ENCODE peak calls at places on chromosomes 5 and 9, in nine cellular contexts. Q is A549, D is right lobe of liver, Z is tibial nerve, L is esophagus muscularis mucosa, V is HCT116, R is Peyer's patch, A is IMR-90, S is endothelial cell of umbilical vein. T is an unnamed sample.

GRCh38 chr5:90558344-90559192 is at the start of gene ADGRV1:
- DNase-seq in Q (peak; percentile 8), D (peak; percentile 65), Z (peak; percentile 8), L (no peak), V (peak; percentile 86), R (peak; percentile 68), A (peak; percentile 1), S (peak; percentile 12), T (peak; percentile 30)

GRCh38 chr5:170105643-170106611 is at the start of gene FOXI1:
- DNase-seq in Q (no peak), D (no peak), Z (no peak), L (no peak), V (no peak), R (no peak), A (no peak), S (no peak), T (no peak)

GRCh38 chr9:136019041-136019680 is 58.0 kb upstream of the UBAC1 start:
- DNase-seq in Q (no peak), D (no peak), Z (no peak), L (no peak), V (no peak), R (no peak), A (no peak), S (no peak), T (no peak)

GRCh38 chr5:128356011-128356410 is 182.0 kb downstream of the FBN2 start:
- DNase-seq in Q (no peak), D (no peak), Z (no peak), L (no peak), V (no peak), R (no peak), A (no peak), S (no peak), T (no peak)

GRCh38 chr5:160260006-160260775 is 30.9 kb downstream of the FABP6 start:
- DNase-seq in Q (no peak), D (no peak), Z (no peak), L (no peak), V (no peak), R (no peak), A (peak; percentile 12), S (no peak), T (no peak)

GRCh38 chr9:1837453-1838084 is 177.6 kb upstream of the SMARCA2 start:
- DNase-seq in Q (peak; percentile 25), D (no peak), Z (peak; percentile 9), L (no peak), V (no peak), R (no peak), A (peak; percentile 1), S (no peak), T (peak; percentile 10)

GRCh38 chr9:106784076-106784475 is 78.9 kb upstream of the ZNF462 start:
- DNase-seq in Q (no peak), D (no peak), Z (no peak), L (no peak), V (no peak), R (no peak), A (no peak), S (no peak), T (no peak)

GRCh38 chr9:116336133-116336862 is 182.7 kb downstream of the PAPPA start:
- DNase-seq in Q (no peak), D (no peak), Z (no peak), L (no peak), V (no peak), R (no peak), A (peak; percentile 28), S (no peak), T (no peak)

GRCh38 chr9:133356391-133357091 is at the start of the genes SURF1 and SURF2:
- DNase-seq in Q (peak; percentile 81), D (peak; percentile 91), Z (peak; percentile 75), L (peak; percentile 96), V (no peak), R (peak; percentile 95), A (peak; percentile 66), S (peak; percentile 44), T (peak; percentile 93)

GRCh38 chr5:127723571-127723970 is 20.4 kb downstream of the CCDC192 start:
- DNase-seq in Q (no peak), D (no peak), Z (peak; percentile 71), L (no peak), V (no peak), R (no peak), A (no peak), S (peak; percentile 81), T (no peak)

DNA sequence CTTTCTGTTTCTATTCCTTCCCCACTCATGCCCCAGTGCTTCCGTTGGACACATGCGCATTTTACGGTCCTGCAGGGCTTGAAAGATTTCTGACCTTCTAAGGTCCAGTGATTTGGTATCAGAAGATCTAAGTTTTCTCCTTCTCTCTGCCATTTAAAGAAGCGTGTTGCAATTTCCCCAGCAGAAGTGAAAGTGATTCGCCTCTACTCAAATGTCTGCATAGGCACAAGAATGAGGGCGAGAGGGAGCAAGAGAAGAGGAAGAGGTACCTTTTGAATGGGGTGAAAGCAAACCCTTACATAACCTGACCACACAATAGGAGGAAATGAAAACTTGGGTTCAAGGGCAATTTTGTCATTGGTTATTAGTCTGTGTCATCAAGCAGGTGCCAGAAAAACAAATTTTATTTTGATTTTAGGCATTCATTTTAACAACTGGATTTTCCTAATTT is 31.7 kb upstream of the NR3C1 start:
- DNase-seq in Q (no peak), D (no peak), Z (peak; percentile 63), L (no peak), V (no peak), R (no peak), A (peak; percentile 30), S (peak; percentile 18), T (no peak)
- TF ChIP-seq POLR2A in Q (no peak), D (no peak), Z (no peak), L (no peak), V (no peak), R (no peak), A (no peak), S (no peak), T (no peak)

GRCh38 chr5:116421080-116421629 is 153.5 kb downstream of the SEMA6A start:
- DNase-seq in Q (no peak), D (no peak), Z (no peak), L (no peak), V (no peak), R (no peak), A (no peak), S (no peak), T (peak; percentile 59)

GRCh38 chr5:116418016-116418415 is 156.6 kb downstream of the SEMA6A start:
- DNase-seq in Q (no peak), D (no peak), Z (no peak), L (no peak), V (no peak), R (no peak), A (no peak), S (no peak), T (no peak)

GRCh38 chr5:116418774-116419173 is 155.8 kb downstream of the SEMA6A start:
- DNase-seq in Q (no peak), D (no peak), Z (no peak), L (no peak), V (no peak), R (no peak), A (no peak), S (no peak), T (no peak)

GRCh38 chr5:116420540-116420939 is 154.1 kb downstream of the SEMA6A start:
- DNase-seq in Q (no peak), D (no peak), Z (no peak), L (no peak), V (no peak), R (no peak), A (no peak), S (peak; percentile 43), T (no peak)

DNA sequence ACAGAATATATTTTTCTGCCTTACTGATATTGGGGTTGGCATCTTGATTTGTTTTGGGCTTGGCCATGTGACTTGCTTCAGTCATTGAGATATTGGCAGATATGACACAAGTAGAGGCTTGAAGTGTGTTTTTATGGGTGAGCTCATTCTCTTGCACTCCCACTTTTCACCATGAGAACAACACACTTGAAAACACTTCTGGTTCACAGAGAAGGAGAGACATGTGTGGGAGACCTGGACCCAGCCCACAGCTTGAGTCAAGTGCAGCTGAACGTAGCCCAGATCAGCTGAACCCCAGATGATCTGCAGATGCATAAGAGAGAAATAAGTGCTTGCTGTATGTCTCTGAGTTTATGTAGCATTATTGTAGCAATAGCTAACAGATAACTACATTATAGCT is 155.4 kb downstream of the SEMA6A start:
- DNase-seq in Q (no peak), D (no peak), Z (no peak), L (no peak), V (no peak), R (no peak), A (no peak), S (no peak), T (no peak)
- TF ChIP-seq POLR2A in Q (no peak), D (no peak), Z (no peak), L (no peak), V (no peak), R (no peak), A (no peak), S (no peak), T (no peak)

GRCh38 chr5:140546851-140547507 is 483 bp upstream of the EIF4EBP3 start:
- DNase-seq in Q (no peak), D (peak; percentile 51), Z (no peak), L (peak; percentile 82), V (no peak), R (peak; percentile 75), A (no peak), S (no peak), T (no peak)

GRCh38 chr5:140548791-140549190 is 1.3 kb downstream of the EIF4EBP3 start:
- DNase-seq in Q (no peak), D (no peak), Z (no peak), L (peak; percentile 74), V (no peak), R (no peak), A (no peak), S (no peak), T (no peak)

GRCh38 chr5:140549237-140550144 is 2.0 kb downstream of the EIF4EBP3 start:
- DNase-seq in Q (no peak), D (peak; percentile 31), Z (peak; percentile 56), L (peak; percentile 91), V (no peak), R (no peak), A (peak; percentile 41), S (peak; percentile 47), T (peak; percentile 53)

GRCh38 chr5:140547508-140548299 is at the start of gene EIF4EBP3:
- DNase-seq in Q (peak; percentile 87), D (peak; percentile 98), Z (peak; percentile 97), L (peak; percentile 99), V (peak; percentile 61), R (peak; percentile 99), A (peak; percentile 95), S (peak; percentile 98), T (peak; percentile 97)

DNA sequence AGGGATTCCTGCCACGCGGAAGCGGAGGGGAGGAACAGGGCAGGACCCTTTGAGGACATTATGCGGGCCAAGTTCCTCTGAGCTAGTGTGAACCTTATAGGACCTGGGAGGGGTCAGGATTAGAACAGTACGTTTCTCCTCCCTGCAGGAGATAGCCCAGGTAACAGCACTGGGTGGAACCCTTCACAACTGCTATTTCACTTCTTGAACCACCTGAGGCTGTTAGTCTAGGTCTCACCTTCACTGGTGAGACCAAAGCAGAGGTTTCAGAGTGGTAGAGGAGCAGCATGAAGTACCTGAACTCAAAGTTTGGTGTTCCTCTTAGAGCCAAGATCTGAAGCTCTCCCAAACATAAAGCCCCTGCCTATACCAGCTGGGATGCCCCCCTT is 832 bp downstream of the EIF4EBP3 start:
- DNase-seq in Q (no peak), D (no peak), Z (no peak), L (no peak), V (no peak), R (no peak), A (no peak), S (no peak), T (no peak)
- TF ChIP-seq POLR2A in Q (no peak), D (no peak), Z (no peak), L (no peak), V (no peak), R (peak; percentile 82), A (no peak), S (no peak), T (no peak)

GRCh38 chr5:102754499-102755424 is at the start of gene PAM:
- DNase-seq in Q (peak; percentile 66), D (peak; percentile 83), Z (peak; percentile 57), L (no peak), V (no peak), R (peak; percentile 82), A (peak; percentile 62), S (peak; percentile 79), T (peak; percentile 78)
- TF ChIP-seq POLR2A in Q (peak; percentile 25), D (no peak), Z (peak; percentile 54), L (peak; percentile 42), V (peak; percentile 60), R (peak; percentile 38), A (peak; percentile 60), S (peak; percentile 87), T (no peak)